ENCODE peak calls at places on chromosome 17, in four cellular contexts. T is GM12878, N is HepG2, A is K562. X is an unnamed sample.
A peak's percentile ranks its signal among the peaks of the same experiment; 100 is the strongest.

GRCh38 chr17:42058018-42058417 is 7.6 kb upstream of the C17orf113 start:
- DNase-seq in T (no peak), N (no peak), A (no peak), X (no peak)

GRCh38 chr17:50693041-50693682 is 14.6 kb downstream of the ANKRD40 start:
- DNase-seq in T (no peak), A (no peak), N (peak; percentile 92), X (no peak)

GRCh38 chr17:2181206-2181983 is 122.2 kb downstream of the SMG6 start:
- DNase-seq in T (no peak), A (no peak), N (no peak), X (no peak)

GRCh38 chr17:57186231-57187019 is 69.9 kb upstream of the MSI2 start:
- DNase-seq in N (no peak), T (no peak), A (no peak), X (no peak)

GRCh38 chr17:47279062-47279801 is 25.6 kb downstream of the ITGB3 start:
- DNase-seq in T (peak; percentile 92), A (peak; percentile 52), N (no peak), X (no peak)

GRCh38 chr17:69473801-69474170 is 59.3 kb downstream of the MAP2K6 start:
- DNase-seq in A (no peak), N (no peak), T (no peak), X (no peak)

GRCh38 chr17:79814966-79815835 is 18.3 kb upstream of the CBX8 start:
- DNase-seq in N (no peak), A (no peak), T (no peak), X (no peak)

GRCh38 chr17:2961446-2961845 is 102.0 kb downstream of the OR1D5 start:
- DNase-seq in A (no peak), N (no peak), T (no peak), X (no peak)

GRCh38 chr17:78903101-78903779 is at the start of gene CEP295NL:
- DNase-seq in T (no peak), N (peak; percentile 47), A (peak; percentile 41), X (no peak)

GRCh38 chr17:77566151-77566550 is 392.4 kb upstream of the TNRC6C start:
- DNase-seq in T (no peak), A (no peak), N (no peak), X (no peak)

GRCh38 chr17:68108313-68109000 is 72.9 kb downstream of the KPNA2 start:
- DNase-seq in T (no peak), A (no peak), N (no peak), X (no peak)

GRCh38 chr17:45022655-45023339 is 28.6 kb downstream of the DCAKD start:
- DNase-seq in N (no peak), T (peak; percentile 45), A (no peak), X (no peak)

GRCh38 chr17:50954641-50955121 is 88.5 kb upstream of the TOB1 start:
- DNase-seq in N (no peak), A (no peak), T (no peak), X (no peak)

GRCh38 chr17:12877953-12878669 is 88.8 kb downstream of the ARHGAP44 start:
- DNase-seq in T (no peak), N (no peak), A (no peak), X (no peak)

GRCh38 chr17:68709995-68710780 is 109.0 kb upstream of the FAM20A start:
- DNase-seq in N (no peak), T (no peak), A (no peak), X (no peak)

GRCh38 chr17:57531078-57531477 is 214.0 kb downstream of the CCDC182 start:
- DNase-seq in T (no peak), A (no peak), N (no peak), X (no peak)

GRCh38 chr17:15260376-15261062 is 4.6 kb downstream of the PMP22 start:
- DNase-seq in A (peak; percentile 80), T (no peak), N (peak; percentile 35), X (peak; percentile 84)

GRCh38 chr17:2912754-2913153 is 116.5 kb downstream of the RAP1GAP2 start:
- DNase-seq in A (no peak), T (no peak), N (no peak), X (no peak)

GRCh38 chr17:57982452-57983170 is 5.4 kb downstream of the VEZF1 start:
- DNase-seq in T (no peak), A (no peak), N (no peak), X (no peak)

GRCh38 chr17:53894591-53894990 is 71.9 kb downstream of the KIF2B start:
- DNase-seq in N (no peak), A (no peak), T (no peak), X (no peak)

GRCh38 chr17:68682913-68683312 is 81.7 kb upstream of the FAM20A start:
- DNase-seq in N (no peak), T (no peak), A (no peak), X (no peak)

GRCh38 chr17:33686171-33686570 is 393.1 kb upstream of the ASIC2 start:
- DNase-seq in A (peak; percentile 77), T (no peak), N (no peak), X (peak; percentile 62)

GRCh38 chr17:19336938-19337711 is 25.4 kb downstream of the B9D1 start:
- DNase-seq in N (peak; percentile 68), T (no peak), A (no peak), X (peak; percentile 36)

GRCh38 chr17:2485543-2485942 is 26.1 kb downstream of the METTL16 start:
- DNase-seq in N (peak; percentile 61), T (no peak), A (no peak), X (no peak)

GRCh38 chr17:61456688-61457225 is 4.5 kb downstream of the TBX4 start:
- DNase-seq in A (no peak), T (no peak), N (no peak), X (no peak)

GRCh38 chr17:35022536-35023063 is 40.9 kb downstream of the RFFL start:
- DNase-seq in N (peak; percentile 24), T (no peak), A (no peak), X (no peak)

GRCh38 chr17:48729335-48730239 is 1.0 kb upstream of the HOXB13 start:
- DNase-seq in T (no peak), N (no peak), A (no peak), X (no peak)

GRCh38 chr17:64679710-64680216 is 17.7 kb upstream of the SMURF2 start:
- DNase-seq in N (peak; percentile 81), T (no peak), A (no peak), X (no peak)

GRCh38 chr17:32241521-32242094 is 24.0 kb upstream of the RHBDL3 start:
- DNase-seq in N (no peak), A (no peak), T (no peak), X (no peak)

GRCh38 chr17:15213381-15214087 is 51.6 kb downstream of the PMP22 start:
- DNase-seq in A (no peak), N (no peak), T (no peak), X (no peak)

GRCh38 chr17:4199818-4200402 is 56.9 kb downstream of the CYB5D2 start:
- DNase-seq in N (peak; percentile 36), T (no peak), A (peak; percentile 51), X (peak; percentile 46)

GRCh38 chr17:21545051-21545450 is 147.3 kb upstream of the KCNJ18 start:
- DNase-seq in T (no peak), N (no peak), A (no peak), X (no peak)

GRCh38 chr17:44438634-44439033 is 49.2 kb upstream of the ITGA2B start:
- DNase-seq in A (no peak), N (no peak), T (no peak), X (no peak)

GRCh38 chr17:57677858-57678257 is 67.2 kb downstream of the CCDC182 start:
- DNase-seq in N (no peak), T (no peak), A (no peak), X (no peak)

GRCh38 chr17:30961213-30962188 is 9.3 kb upstream of the RNF135 start:
- DNase-seq in A (no peak), N (no peak), T (peak; percentile 76), X (no peak)
- TF ChIP-seq SP1 in A (no peak), N (no peak), T (no peak), X (no peak)

DNA sequence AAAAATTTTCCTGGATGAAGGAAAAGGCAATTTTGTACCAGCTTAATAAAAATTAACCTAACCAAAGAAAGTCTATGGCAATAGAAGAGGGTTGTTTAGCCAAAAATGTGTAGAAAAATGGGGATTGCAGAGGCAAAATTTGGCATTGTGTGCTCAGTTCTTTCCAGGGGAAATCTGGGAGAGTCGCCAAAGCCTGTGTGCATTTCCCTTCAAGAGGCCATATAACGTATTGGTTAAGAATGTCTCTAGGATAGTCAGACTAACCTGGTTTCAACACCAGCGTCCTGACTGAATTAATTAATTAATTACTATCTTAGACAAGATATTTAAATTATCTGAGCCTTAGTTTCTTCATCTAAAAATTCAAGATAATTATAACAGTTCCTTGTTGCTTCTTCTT is 44.8 kb upstream of the HLF start:
- DNase-seq in A (no peak), T (no peak), N (no peak), X (no peak)
- TF ChIP-seq CBFB in A (no peak), T (no peak), N (no peak), X (no peak)

GRCh38 chr17:82542439-82542838 is 22.9 kb downstream of the FOXK2 start:
- DNase-seq in N (no peak), T (no peak), A (no peak), X (no peak)

GRCh38 chr17:82548681-82549303 is 29.3 kb downstream of the FOXK2 start:
- DNase-seq in A (no peak), N (no peak), T (no peak), X (no peak)

GRCh38 chr17:82544431-82545070 is 25.0 kb downstream of the FOXK2 start:
- DNase-seq in T (no peak), N (no peak), A (no peak), X (no peak)

GRCh38 chr17:82547981-82548380 is 28.4 kb downstream of the FOXK2 start:
- DNase-seq in A (no peak), T (no peak), N (no peak), X (no peak)

GRCh38 chr17:82545071-82545462 is 25.5 kb downstream of the FOXK2 start:
- DNase-seq in N (no peak), T (no peak), A (no peak), X (no peak)
- TF ChIP-seq SP1 in N (no peak), T (no peak), A (no peak), X (no peak)

GRCh38 chr17:8867361-8867981 is at the start of gene PIK3R6:
- DNase-seq in N (no peak), A (no peak), T (no peak), X (no peak)
- TF ChIP-seq CBFB in N (no peak), A (no peak), T (peak; percentile 56), X (no peak)

GRCh38 chr17:59331929-59332889 is 754 bp downstream of the YPEL2 start:
- DNase-seq in N (no peak), T (no peak), A (peak; percentile 51), X (peak; percentile 38)
- TF ChIP-seq SP1 in N (no peak), T (no peak), A (no peak), X (no peak)

GRCh38 chr17:7016406-7016805 is 4.0 kb downstream of the RNASEK start:
- DNase-seq in A (no peak), N (no peak), T (no peak), X (no peak)

GRCh38 chr17:7014261-7014994 is 2.0 kb downstream of the RNASEK start:
- DNase-seq in T (peak; percentile 86), A (peak; percentile 83), N (peak; percentile 90), X (peak; percentile 94)

GRCh38 chr17:7016886-7017826 is 4.7 kb downstream of the RNASEK start:
- DNase-seq in N (no peak), A (peak; percentile 45), T (no peak), X (no peak)

GRCh38 chr17:7015587-7016020 is 3.2 kb downstream of the RNASEK start:
- DNase-seq in T (no peak), A (no peak), N (no peak), X (no peak)

GRCh38 chr17:7014995-7015586 is 2.7 kb downstream of the RNASEK start:
- DNase-seq in N (no peak), A (no peak), T (peak; percentile 54), X (no peak)
- TF ChIP-seq CBFB in N (no peak), A (no peak), T (peak; percentile 84), X (no peak)

GRCh38 chr17:74339537-74340195 is 13.6 kb downstream of the KIF19 start:
- DNase-seq in T (no peak), A (no peak), N (no peak), X (no peak)
- TF ChIP-seq SP1 in T (no peak), A (no peak), N (no peak), X (no peak)